ENCODE peak calls at places on chromosome 9, in seven cellular contexts. One of them, this sample, is unnamed.

GRCh38 chr9:91837982-91838731 is 111.9 kb downstream of the ROR2 start:
- DNase-seq in H7: peak
- DNase-seq in astrocyte of the spinal cord: no peak
- DNase-seq in cardiac fibroblast: no peak
- DNase-seq in cardiac muscle cell: peak
- DNase-seq in aorta: peak
- DNase-seq in dorsolateral prefrontal cortex: no peak
- DNase-seq in this sample: no peak

GRCh38 chr9:3740690-3741419 is 215.1 kb upstream of the RFX3 start:
- DNase-seq in H7: no peak
- DNase-seq in astrocyte of the spinal cord: peak
- DNase-seq in cardiac fibroblast: peak
- DNase-seq in cardiac muscle cell: no peak
- DNase-seq in aorta: no peak
- DNase-seq in dorsolateral prefrontal cortex: no peak
- DNase-seq in this sample: no peak

GRCh38 chr9:99059074-99059894 is 45.6 kb upstream of the TGFBR1 start:
- DNase-seq in H7: no peak
- DNase-seq in astrocyte of the spinal cord: no peak
- DNase-seq in cardiac fibroblast: peak
- DNase-seq in cardiac muscle cell: no peak
- DNase-seq in aorta: no peak
- DNase-seq in dorsolateral prefrontal cortex: no peak
- DNase-seq in this sample: no peak

GRCh38 chr9:8188720-8189407 is 389.3 kb upstream of the DMAC1 start:
- DNase-seq in H7: no peak
- DNase-seq in astrocyte of the spinal cord: no peak
- DNase-seq in cardiac fibroblast: no peak
- DNase-seq in cardiac muscle cell: no peak
- DNase-seq in aorta: no peak
- DNase-seq in dorsolateral prefrontal cortex: no peak
- DNase-seq in this sample: peak

GRCh38 chr9:90878562-90878961 is 76.9 kb downstream of the SYK start:
- DNase-seq in H7: no peak
- DNase-seq in astrocyte of the spinal cord: no peak
- DNase-seq in cardiac fibroblast: no peak
- DNase-seq in cardiac muscle cell: no peak
- DNase-seq in aorta: no peak
- DNase-seq in dorsolateral prefrontal cortex: no peak
- DNase-seq in this sample: no peak

GRCh38 chr9:98991981-98992884 is 48.5 kb downstream of the COL15A1 start:
- DNase-seq in H7: no peak
- DNase-seq in astrocyte of the spinal cord: no peak
- DNase-seq in cardiac fibroblast: no peak
- DNase-seq in cardiac muscle cell: no peak
- DNase-seq in aorta: no peak
- DNase-seq in dorsolateral prefrontal cortex: no peak
- DNase-seq in this sample: no peak

GRCh38 chr9:80231847-80232246 is 660.1 kb downstream of the TLE4 start:
- DNase-seq in H7: no peak
- DNase-seq in astrocyte of the spinal cord: no peak
- DNase-seq in cardiac fibroblast: no peak
- DNase-seq in cardiac muscle cell: no peak
- DNase-seq in aorta: no peak
- DNase-seq in dorsolateral prefrontal cortex: no peak
- DNase-seq in this sample: no peak

GRCh38 chr9:130946778-130947617 is 8.0 kb upstream of the FIBCD1 start:
- DNase-seq in H7: peak
- DNase-seq in astrocyte of the spinal cord: no peak
- DNase-seq in cardiac fibroblast: peak
- DNase-seq in cardiac muscle cell: no peak
- DNase-seq in aorta: no peak
- DNase-seq in dorsolateral prefrontal cortex: no peak
- DNase-seq in this sample: no peak

GRCh38 chr9:137305060-137305787 is 3.2 kb upstream of the NRARP start:
- DNase-seq in H7: peak
- DNase-seq in astrocyte of the spinal cord: peak
- DNase-seq in cardiac fibroblast: peak
- DNase-seq in cardiac muscle cell: peak
- DNase-seq in aorta: peak
- DNase-seq in dorsolateral prefrontal cortex: peak
- DNase-seq in this sample: no peak

GRCh38 chr9:131709741-131710499 is 30.0 kb downstream of the RAPGEF1 start:
- DNase-seq in H7: no peak
- DNase-seq in astrocyte of the spinal cord: peak
- DNase-seq in cardiac fibroblast: peak
- DNase-seq in cardiac muscle cell: no peak
- DNase-seq in aorta: no peak
- DNase-seq in dorsolateral prefrontal cortex: no peak
- DNase-seq in this sample: no peak

GRCh38 chr9:38016375-38017120 is 52.5 kb downstream of the SHB start:
- DNase-seq in H7: no peak
- DNase-seq in astrocyte of the spinal cord: peak
- DNase-seq in cardiac fibroblast: peak
- DNase-seq in cardiac muscle cell: no peak
- DNase-seq in aorta: no peak
- DNase-seq in dorsolateral prefrontal cortex: no peak
- DNase-seq in this sample: no peak

GRCh38 chr9:86557063-86557766 is 203.0 kb upstream of the TUT7 start:
- DNase-seq in H7: no peak
- DNase-seq in astrocyte of the spinal cord: peak
- DNase-seq in cardiac fibroblast: peak
- DNase-seq in cardiac muscle cell: no peak
- DNase-seq in aorta: no peak
- DNase-seq in dorsolateral prefrontal cortex: no peak
- DNase-seq in this sample: peak

GRCh38 chr9:118674942-118675341 is 694.3 kb downstream of the BRINP1 start:
- DNase-seq in H7: no peak
- DNase-seq in astrocyte of the spinal cord: no peak
- DNase-seq in cardiac fibroblast: no peak
- DNase-seq in cardiac muscle cell: no peak
- DNase-seq in aorta: no peak
- DNase-seq in dorsolateral prefrontal cortex: no peak
- DNase-seq in this sample: no peak

GRCh38 chr9:19232830-19233194 is 2.3 kb downstream of the DENND4C start:
- DNase-seq in H7: no peak
- DNase-seq in astrocyte of the spinal cord: peak
- DNase-seq in cardiac fibroblast: peak
- DNase-seq in cardiac muscle cell: no peak
- DNase-seq in aorta: no peak
- DNase-seq in dorsolateral prefrontal cortex: no peak
- DNase-seq in this sample: no peak

GRCh38 chr9:27432308-27432707 is 91.8 kb upstream of the IFNK start:
- DNase-seq in H7: no peak
- DNase-seq in astrocyte of the spinal cord: no peak
- DNase-seq in cardiac fibroblast: no peak
- DNase-seq in cardiac muscle cell: no peak
- DNase-seq in aorta: no peak
- DNase-seq in dorsolateral prefrontal cortex: no peak
- DNase-seq in this sample: no peak

GRCh38 chr9:110156902-110157301 is 51.1 kb downstream of the C9orf152 start:
- DNase-seq in H7: no peak
- DNase-seq in astrocyte of the spinal cord: peak
- DNase-seq in cardiac fibroblast: peak
- DNase-seq in cardiac muscle cell: no peak
- DNase-seq in aorta: no peak
- DNase-seq in dorsolateral prefrontal cortex: no peak
- DNase-seq in this sample: no peak

GRCh38 chr9:79989079-79989478 is 417.3 kb downstream of the TLE4 start:
- DNase-seq in H7: no peak
- DNase-seq in astrocyte of the spinal cord: no peak
- DNase-seq in cardiac fibroblast: no peak
- DNase-seq in cardiac muscle cell: peak
- DNase-seq in aorta: no peak
- DNase-seq in dorsolateral prefrontal cortex: no peak
- DNase-seq in this sample: no peak

GRCh38 chr9:72935595-72935994 is 17.3 kb downstream of the ALDH1A1 start:
- DNase-seq in H7: no peak
- DNase-seq in astrocyte of the spinal cord: no peak
- DNase-seq in cardiac fibroblast: no peak
- DNase-seq in cardiac muscle cell: no peak
- DNase-seq in aorta: no peak
- DNase-seq in dorsolateral prefrontal cortex: no peak
- DNase-seq in this sample: no peak

GRCh38 chr9:105319514-105319863 is 75.0 kb downstream of the SLC44A1 start:
- DNase-seq in H7: no peak
- DNase-seq in astrocyte of the spinal cord: no peak
- DNase-seq in cardiac fibroblast: no peak
- DNase-seq in cardiac muscle cell: no peak
- DNase-seq in aorta: no peak
- DNase-seq in dorsolateral prefrontal cortex: no peak
- DNase-seq in this sample: no peak

GRCh38 chr9:22343218-22343611 is 103.4 kb upstream of the DMRTA1 start:
- DNase-seq in H7: no peak
- DNase-seq in astrocyte of the spinal cord: no peak
- DNase-seq in cardiac fibroblast: no peak
- DNase-seq in cardiac muscle cell: no peak
- DNase-seq in aorta: no peak
- DNase-seq in dorsolateral prefrontal cortex: no peak
- DNase-seq in this sample: no peak

GRCh38 chr9:69768101-69768500 is 8.3 kb upstream of the PTAR1 start:
- DNase-seq in H7: no peak
- DNase-seq in astrocyte of the spinal cord: no peak
- DNase-seq in cardiac fibroblast: peak
- DNase-seq in cardiac muscle cell: no peak
- DNase-seq in aorta: no peak
- DNase-seq in dorsolateral prefrontal cortex: no peak
- DNase-seq in this sample: no peak

GRCh38 chr9:68998812-68999211 is 15.1 kb downstream of the PRKACG start:
- DNase-seq in H7: no peak
- DNase-seq in astrocyte of the spinal cord: no peak
- DNase-seq in cardiac fibroblast: no peak
- DNase-seq in cardiac muscle cell: no peak
- DNase-seq in aorta: no peak
- DNase-seq in dorsolateral prefrontal cortex: no peak
- DNase-seq in this sample: no peak

GRCh38 chr9:131103535-131103934 is 7.2 kb downstream of the AIF1L start:
- DNase-seq in H7: no peak
- DNase-seq in astrocyte of the spinal cord: no peak
- DNase-seq in cardiac fibroblast: no peak
- DNase-seq in cardiac muscle cell: no peak
- DNase-seq in aorta: no peak
- DNase-seq in dorsolateral prefrontal cortex: no peak
- DNase-seq in this sample: no peak

GRCh38 chr9:119933191-119933590 is 564.0 kb upstream of the BRINP1 start:
- DNase-seq in H7: no peak
- DNase-seq in astrocyte of the spinal cord: no peak
- DNase-seq in cardiac fibroblast: no peak
- DNase-seq in cardiac muscle cell: no peak
- DNase-seq in aorta: no peak
- DNase-seq in dorsolateral prefrontal cortex: no peak
- DNase-seq in this sample: no peak

DNA sequence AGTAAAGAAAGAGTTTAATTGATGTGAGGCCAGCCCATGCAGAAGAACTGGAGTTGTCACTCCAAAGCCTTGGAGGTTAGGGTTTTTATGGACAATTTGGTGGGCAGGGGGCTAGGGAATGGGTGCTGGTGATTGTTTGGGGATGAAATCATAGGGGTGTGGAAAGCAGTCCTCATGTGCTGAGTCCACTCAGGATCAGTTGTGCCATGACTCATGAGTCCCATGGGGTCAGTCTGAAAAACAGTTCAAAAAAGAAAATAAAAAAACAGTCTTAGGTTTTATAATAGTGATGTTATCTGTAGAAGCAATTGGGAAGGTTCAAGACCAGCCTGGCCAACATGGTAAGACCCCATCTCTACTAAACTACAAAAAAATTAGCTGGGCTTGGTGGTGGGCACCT is 162.3 kb downstream of the KDM4C start:
- DNase-seq in H7: no peak
- DNase-seq in astrocyte of the spinal cord: no peak
- DNase-seq in cardiac fibroblast: peak
- DNase-seq in cardiac muscle cell: no peak
- DNase-seq in aorta: no peak
- DNase-seq in dorsolateral prefrontal cortex: no peak
- DNase-seq in this sample: no peak
- H3K4me3 ChIP-seq in H7: no peak
- H3K4me3 ChIP-seq in astrocyte of the spinal cord: no peak
- H3K4me3 ChIP-seq in cardiac fibroblast: no peak
- H3K4me3 ChIP-seq in cardiac muscle cell: no peak
- H3K4me3 ChIP-seq in aorta: no peak
- H3K4me3 ChIP-seq in dorsolateral prefrontal cortex: no peak
- H3K4me3 ChIP-seq in this sample: no peak

GRCh38 chr9:124632077-124632621 is 125.0 kb upstream of the NR5A1 start:
- DNase-seq in H7: no peak
- DNase-seq in astrocyte of the spinal cord: peak
- DNase-seq in cardiac fibroblast: peak
- DNase-seq in cardiac muscle cell: no peak
- DNase-seq in aorta: no peak
- DNase-seq in dorsolateral prefrontal cortex: no peak
- DNase-seq in this sample: peak
- H3K4me3 ChIP-seq in H7: no peak
- H3K4me3 ChIP-seq in astrocyte of the spinal cord: no peak
- H3K4me3 ChIP-seq in cardiac fibroblast: no peak
- H3K4me3 ChIP-seq in cardiac muscle cell: no peak
- H3K4me3 ChIP-seq in aorta: no peak
- H3K4me3 ChIP-seq in dorsolateral prefrontal cortex: no peak
- H3K4me3 ChIP-seq in this sample: no peak

GRCh38 chr9:2053883-2054845 is 39.0 kb downstream of the SMARCA2 start:
- DNase-seq in H7: no peak
- DNase-seq in astrocyte of the spinal cord: peak
- DNase-seq in cardiac fibroblast: peak
- DNase-seq in cardiac muscle cell: no peak
- DNase-seq in aorta: no peak
- DNase-seq in dorsolateral prefrontal cortex: no peak
- DNase-seq in this sample: peak
- H3K4me3 ChIP-seq in H7: no peak
- H3K4me3 ChIP-seq in astrocyte of the spinal cord: no peak
- H3K4me3 ChIP-seq in cardiac fibroblast: no peak
- H3K4me3 ChIP-seq in cardiac muscle cell: no peak
- H3K4me3 ChIP-seq in aorta: no peak
- H3K4me3 ChIP-seq in dorsolateral prefrontal cortex: no peak
- H3K4me3 ChIP-seq in this sample: no peak

DNA sequence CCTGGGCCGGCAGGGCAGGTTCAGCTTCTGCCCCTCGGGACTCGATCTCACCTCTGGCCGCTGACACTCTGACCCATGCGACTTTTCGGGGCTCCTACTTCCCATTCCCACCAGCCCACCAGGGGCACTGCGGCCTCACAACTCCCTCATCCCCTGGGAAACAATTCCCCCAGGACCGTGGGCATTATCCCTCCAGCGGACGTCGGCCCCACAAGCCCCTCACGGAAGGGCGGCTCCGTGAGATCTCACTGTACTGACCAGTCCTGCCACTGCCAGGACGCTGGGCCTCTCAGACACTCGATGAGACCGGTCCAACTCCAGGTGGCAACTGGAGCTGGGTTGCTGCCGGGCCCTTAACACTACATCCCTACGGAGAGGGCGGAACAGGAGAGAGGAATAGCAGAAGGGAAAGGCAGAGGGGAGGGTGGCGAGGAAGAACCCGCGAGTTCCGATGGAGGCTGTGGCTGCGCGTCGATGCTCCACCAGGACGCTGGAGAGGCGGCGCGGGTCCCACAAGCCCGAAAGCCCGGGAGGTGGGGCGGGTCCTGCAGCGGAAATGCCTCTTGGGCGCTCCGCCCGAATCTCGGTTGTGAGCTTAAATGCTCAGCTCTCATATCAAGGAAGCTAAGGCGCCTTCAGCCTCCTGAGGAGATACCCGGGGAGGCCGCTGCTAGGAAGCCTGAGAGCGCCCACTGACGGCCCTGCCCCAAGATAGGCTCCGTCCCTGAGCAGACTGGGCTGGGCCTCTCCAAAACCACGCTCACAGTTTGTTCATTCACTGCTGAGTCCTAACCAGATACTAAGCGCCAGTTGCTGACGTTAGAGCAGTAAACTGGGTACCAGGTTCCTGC is 36.3 kb downstream of the VCP start:
- DNase-seq in H7: peak
- DNase-seq in astrocyte of the spinal cord: no peak
- DNase-seq in cardiac fibroblast: peak
- DNase-seq in cardiac muscle cell: no peak
- DNase-seq in aorta: peak
- DNase-seq in dorsolateral prefrontal cortex: no peak
- DNase-seq in this sample: no peak
- H3K4me3 ChIP-seq in H7: peak
- H3K4me3 ChIP-seq in astrocyte of the spinal cord: peak
- H3K4me3 ChIP-seq in cardiac fibroblast: peak
- H3K4me3 ChIP-seq in cardiac muscle cell: no peak
- H3K4me3 ChIP-seq in aorta: no peak
- H3K4me3 ChIP-seq in dorsolateral prefrontal cortex: no peak
- H3K4me3 ChIP-seq in this sample: peak